ENCODE peak calls at places on chromosomes 7 and 10, in six cellular contexts. V is neural crest cell, Y is colonic mucosa, N is heart right ventricle, D is Calu3, B is ascending aorta. A is an unnamed sample.

GRCh38 chr7:158828343-158829020 is 827 bp downstream of the ESYT2 start:
- DNase-seq in V (peak; percentile 33), Y (peak; percentile 55), N (peak; percentile 42), D (peak; percentile 28), B (peak; percentile 74), A (peak; percentile 58)

GRCh38 chr10:77899080-77899477 is 27.5 kb downstream of the DLG5 start:
- DNase-seq in V (no peak), Y (peak; percentile 91), N (no peak), D (peak; percentile 79), B (no peak), A (no peak)

GRCh38 chr7:44615149-44615611 is 8.8 kb downstream of the OGDH start:
- DNase-seq in V (no peak), Y (peak; percentile 55), N (peak; percentile 53), D (no peak), B (peak; percentile 78), A (no peak)

GRCh38 chr7:54860003-54860775 is 101.2 kb upstream of the SEC61G start:
- DNase-seq in V (no peak), Y (no peak), N (no peak), D (no peak), B (no peak), A (no peak)

GRCh38 chr10:21138769-21139324 is 241.7 kb upstream of the NEBL start:
- DNase-seq in V (no peak), Y (no peak), N (no peak), D (no peak), B (no peak), A (no peak)

GRCh38 chr10:35172574-35172973 is 45.9 kb downstream of the CREM start:
- DNase-seq in V (no peak), Y (no peak), N (no peak), D (no peak), B (no peak), A (no peak)

GRCh38 chr7:87411186-87411585 is 64.3 kb downstream of the ABCB4 start:
- DNase-seq in V (no peak), Y (no peak), N (no peak), D (no peak), B (no peak), A (no peak)

GRCh38 chr10:103802081-103802480 is 53.3 kb downstream of the SH3PXD2A start:
- DNase-seq in V (no peak), Y (no peak), N (no peak), D (no peak), B (no peak), A (no peak)

GRCh38 chr7:26305048-26305868 is 13.6 kb downstream of the SNX10 start:
- DNase-seq in V (no peak), Y (no peak), N (no peak), D (no peak), B (no peak), A (no peak)

GRCh38 chr7:32019008-32019578 is 51.1 kb downstream of the PDE1C start:
- DNase-seq in V (no peak), Y (no peak), N (no peak), D (no peak), B (no peak), A (no peak)

GRCh38 chr7:123615344-123615743 is 13.7 kb downstream of the ASB15 start:
- DNase-seq in V (no peak), Y (no peak), N (no peak), D (no peak), B (no peak), A (no peak)

GRCh38 chr10:125102216-125102615 is 58.1 kb downstream of the CTBP2 start:
- DNase-seq in V (no peak), Y (peak; percentile 59), N (no peak), D (peak; percentile 39), B (peak; percentile 42), A (no peak)

GRCh38 chr7:70634610-70635068 is 497.3 kb upstream of the GALNT17 start:
- DNase-seq in V (no peak), Y (no peak), N (no peak), D (no peak), B (no peak), A (no peak)

GRCh38 chr7:71345485-71345884 is 213.5 kb downstream of the GALNT17 start:
- DNase-seq in V (no peak), Y (no peak), N (no peak), D (no peak), B (no peak), A (no peak)

GRCh38 chr7:6258440-6259182 is 13.8 kb downstream of the CYTH3 start:
- DNase-seq in V (no peak), Y (no peak), N (no peak), D (no peak), B (no peak), A (no peak)

GRCh38 chr7:36262286-36262685 is 109.2 kb downstream of the EEPD1 start:
- DNase-seq in V (no peak), Y (no peak), N (no peak), D (no peak), B (no peak), A (no peak)

GRCh38 chr7:1193593-1194424 is 33.8 kb upstream of the ZFAND2A start:
- DNase-seq in V (no peak), Y (peak; percentile 35), N (peak; percentile 41), D (peak; percentile 92), B (no peak), A (peak; percentile 43)

GRCh38 chr7:26365077-26365896 is 73.6 kb downstream of the SNX10 start:
- DNase-seq in V (peak; percentile 46), Y (peak; percentile 65), N (peak; percentile 57), D (peak; percentile 73), B (peak; percentile 71), A (peak; percentile 49)

GRCh38 chr10:62724465-62724864 is 80.1 kb upstream of the ADO start:
- DNase-seq in V (no peak), Y (no peak), N (no peak), D (no peak), B (no peak), A (no peak)

GRCh38 chr10:18404530-18404929 is 246.9 kb downstream of the NSUN6 start:
- DNase-seq in V (no peak), Y (no peak), N (no peak), D (no peak), B (no peak), A (no peak)

GRCh38 chr10:63219749-63220148 is 86.6 kb downstream of the NRBF2 start:
- DNase-seq in V (no peak), Y (no peak), N (no peak), D (no peak), B (no peak), A (no peak)

GRCh38 chr7:107581387-107582013 is 1.5 kb downstream of the BCAP29 start:
- DNase-seq in V (no peak), Y (no peak), N (no peak), D (no peak), B (no peak), A (no peak)

GRCh38 chr7:107580716-107581383 is 804 bp downstream of the BCAP29 start:
- DNase-seq in V (no peak), Y (no peak), N (no peak), D (no peak), B (no peak), A (no peak)

GRCh38 chr7:107579546-107579880 is 533 bp upstream of the BCAP29 start:
- DNase-seq in V (no peak), Y (no peak), N (no peak), D (no peak), B (no peak), A (no peak)

GRCh38 chr7:107582906-107583305 is 2.9 kb downstream of the BCAP29 start:
- DNase-seq in V (no peak), Y (no peak), N (no peak), D (no peak), B (no peak), A (no peak)

DNA sequence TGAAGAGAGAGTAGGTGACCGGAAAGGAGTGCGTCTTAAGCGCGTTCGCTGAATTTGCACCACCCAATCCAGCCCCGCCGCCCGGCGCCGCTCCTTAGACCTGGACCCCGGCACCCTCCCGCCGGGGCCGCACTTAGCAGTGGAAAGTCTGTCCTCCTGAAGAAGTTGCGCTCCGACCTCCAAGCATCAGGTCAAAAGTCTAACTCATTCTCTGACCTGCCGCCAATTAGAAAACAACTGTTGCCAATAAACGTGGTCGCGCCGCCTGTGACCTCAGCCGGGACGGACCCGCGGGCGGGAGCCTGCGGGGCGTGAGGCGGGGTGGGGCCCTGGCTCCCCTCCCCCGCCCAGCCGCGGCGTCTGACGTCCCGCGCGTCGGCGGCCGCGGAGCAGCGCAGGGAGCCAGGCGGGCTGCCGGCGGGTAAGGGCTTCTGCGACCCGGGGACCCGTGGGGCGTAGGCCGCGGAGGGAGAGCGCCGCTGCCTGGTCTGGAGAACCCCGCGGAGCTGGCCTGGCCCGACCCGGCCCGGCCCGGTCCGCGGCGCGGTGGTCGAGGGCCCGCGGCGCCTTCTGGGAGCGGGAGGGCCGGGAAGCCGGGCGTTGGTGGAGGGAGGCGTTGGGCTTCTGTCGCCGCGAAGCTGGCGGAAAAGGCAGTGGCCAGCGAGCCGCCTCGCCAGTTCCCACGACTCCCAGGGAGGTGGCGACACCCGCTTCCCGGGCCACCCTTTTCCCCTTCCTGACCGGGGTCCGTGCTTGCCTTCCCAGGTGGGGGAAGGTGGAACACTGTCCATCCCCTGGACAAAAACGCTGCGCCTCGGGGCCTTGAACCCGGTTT is at the start of gene BCAP29:
- DNase-seq in V (peak; percentile 71), Y (peak; percentile 77), N (peak; percentile 83), D (peak; percentile 67), B (peak; percentile 89), A (peak; percentile 77)
- TF ChIP-seq CTCF in V (peak; percentile 46), Y (no peak), N (peak; percentile 40), D (no peak), B (peak; percentile 50), A (no peak)

GRCh38 chr10:7506571-7506970 is 95.7 kb upstream of the SFMBT2 start:
- DNase-seq in V (no peak), Y (no peak), N (no peak), D (no peak), B (peak; percentile 48), A (no peak)
- TF ChIP-seq CTCF in V (no peak), Y (no peak), N (no peak), D (no peak), B (no peak), A (no peak)

DNA sequence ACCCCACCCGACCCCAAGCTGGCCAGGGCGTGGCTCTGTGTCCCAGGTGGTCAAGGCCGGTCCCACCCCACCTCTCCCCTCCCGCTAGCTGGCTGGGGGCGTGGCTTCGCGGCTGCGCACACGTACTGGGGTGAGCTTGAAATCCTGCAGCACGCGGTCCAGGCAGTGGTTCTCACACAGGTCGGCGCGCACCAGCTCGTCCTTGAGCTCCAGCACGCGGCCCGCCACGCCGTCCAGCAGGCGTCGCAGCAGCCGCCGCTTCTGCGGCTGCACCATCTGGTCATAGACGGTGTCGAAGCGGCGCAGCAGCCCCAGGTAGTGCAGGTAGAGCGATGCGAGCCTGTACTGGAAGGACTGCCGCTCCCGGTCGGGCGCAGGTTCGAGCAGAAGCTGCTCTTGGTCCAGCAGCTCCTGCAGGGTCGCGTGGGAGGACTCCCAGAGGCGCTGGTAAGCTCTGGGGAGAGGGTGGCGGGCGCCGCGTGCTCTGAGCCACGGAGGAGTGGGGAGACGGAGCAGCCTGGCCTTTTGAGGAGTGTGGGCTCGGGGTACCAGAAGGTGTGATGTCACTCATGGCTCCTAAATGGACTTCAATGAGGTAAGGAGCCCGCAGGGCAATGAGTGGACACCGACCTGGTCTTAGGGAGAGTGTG is 5.8 kb downstream of the H2BK1 start:
- DNase-seq in V (no peak), Y (no peak), N (no peak), D (no peak), B (no peak), A (no peak)
- TF ChIP-seq CTCF in V (no peak), Y (no peak), N (no peak), D (no peak), B (no peak), A (no peak)

DNA sequence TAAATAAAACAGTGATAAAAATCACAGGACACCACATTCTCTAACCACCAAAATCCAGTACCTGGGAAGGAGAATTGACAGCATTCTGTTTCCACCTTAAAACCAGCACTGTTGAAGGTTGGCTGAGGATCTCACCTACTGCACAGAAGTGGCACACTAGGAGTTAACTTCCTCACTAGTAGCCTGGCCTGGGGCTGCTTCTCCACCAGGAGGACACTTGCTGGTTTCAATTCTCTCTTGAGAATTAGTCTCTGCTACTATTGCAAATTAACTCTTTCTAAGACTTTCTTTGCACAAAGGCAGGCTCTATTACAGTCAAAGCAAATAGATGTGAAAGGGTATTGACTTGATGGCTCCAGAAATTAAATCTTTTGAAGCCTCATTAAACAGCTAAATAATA is 2.3 kb upstream of the CTTNBP2 start:
- DNase-seq in V (peak; percentile 18), Y (no peak), N (no peak), D (no peak), B (no peak), A (peak; percentile 49)
- TF ChIP-seq CTCF in V (peak; percentile 63), Y (no peak), N (no peak), D (peak; percentile 14), B (no peak), A (peak; percentile 46)